ENCODE peak calls at places on chromosome 1, in four cellular contexts. L is activated CD8-positive, alpha-beta memory T cell treated with anti-CD3 and anti-CD28 coated beads for 1 hour; A is NCI-H1092; V is lung microvascular endothelial cell. Y is an unnamed sample.

GRCh38 chr1:209755926-209756607 is at the start of gene TRAF3IP3:
- DNase-seq in L (peak; percentile 52), A (no peak), V (no peak), Y (no peak)

GRCh38 chr1:193406901-193407300 is 220.5 kb upstream of the B3GALT2 start:
- DNase-seq in L (no peak), A (peak; percentile 44), V (peak; percentile 76), Y (peak; percentile 25)

GRCh38 chr1:25109527-25109926 is 122.8 kb downstream of the SYF2 start:
- DNase-seq in L (no peak), A (no peak), V (no peak), Y (no peak)

GRCh38 chr1:226325178-226325577 is 16.2 kb upstream of the LIN9 start:
- DNase-seq in L (no peak), A (no peak), V (no peak), Y (no peak)

GRCh38 chr1:231059566-231060193 is 19.6 kb upstream of the FAM89A start:
- DNase-seq in L (no peak), A (no peak), V (no peak), Y (no peak)

GRCh38 chr1:208486677-208487076 is 242.5 kb upstream of the PLXNA2 start:
- DNase-seq in L (no peak), A (no peak), V (no peak), Y (no peak)

GRCh38 chr1:156114101-156114918 is at the start of gene LMNA:
- DNase-seq in L (peak; percentile 58), A (peak; percentile 59), V (peak; percentile 94), Y (peak; percentile 78)

GRCh38 chr1:212683357-212683722 is 16.3 kb downstream of the BATF3 start:
- DNase-seq in L (no peak), A (no peak), V (no peak), Y (no peak)

GRCh38 chr1:30664103-30664755 is 59.2 kb downstream of the MATN1 start:
- DNase-seq in L (no peak), A (peak; percentile 81), V (no peak), Y (no peak)

GRCh38 chr1:116569776-116570357 is 959 bp downstream of the CD58 start:
- DNase-seq in L (peak; percentile 17), A (no peak), V (peak; percentile 61), Y (no peak)

GRCh38 chr1:157095091-157095490 is 4.5 kb downstream of the ETV3L start:
- DNase-seq in L (no peak), A (no peak), V (no peak), Y (no peak)

GRCh38 chr1:6603424-6603850 is 768 bp upstream of the KLHL21 start:
- DNase-seq in L (no peak), A (no peak), V (no peak), Y (no peak)

GRCh38 chr1:244254467-244254866 is 197.2 kb downstream of the ADSS2 start:
- DNase-seq in L (no peak), A (no peak), V (no peak), Y (no peak)

GRCh38 chr1:84770481-84770880 is 80.2 kb upstream of the SSX2IP start:
- DNase-seq in L (no peak), A (no peak), V (no peak), Y (no peak)

GRCh38 chr1:221886311-221887090 is 144.6 kb upstream of the DUSP10 start:
- DNase-seq in L (no peak), A (no peak), V (no peak), Y (no peak)

GRCh38 chr1:108601708-108602410 is 42.0 kb downstream of the EEIG2 start:
- DNase-seq in L (no peak), A (no peak), V (no peak), Y (no peak)

GRCh38 chr1:58293388-58293787 is 253.1 kb downstream of the OMA1 start:
- DNase-seq in L (no peak), A (no peak), V (no peak), Y (no peak)

GRCh38 chr1:4121293-4121684 is 221.2 kb upstream of the C1orf174 start:
- DNase-seq in L (no peak), A (no peak), V (no peak), Y (no peak)

GRCh38 chr1:108505766-108506075 is 54.2 kb upstream of the EEIG2 start:
- DNase-seq in L (no peak), A (no peak), V (no peak), Y (no peak)

GRCh38 chr1:17335821-17336718 is 28.1 kb downstream of the PADI4 start:
- DNase-seq in L (peak; percentile 49), A (peak; percentile 53), V (peak; percentile 68), Y (peak; percentile 7)

GRCh38 chr1:206589206-206589605 is 23.1 kb downstream of the EIF2D start:
- DNase-seq in L (no peak), A (no peak), V (no peak), Y (no peak)

GRCh38 chr1:85582687-85583354 is 2.3 kb downstream of the CCN1 start:
- DNase-seq in L (no peak), A (no peak), V (peak; percentile 57), Y (no peak)

GRCh38 chr1:235607284-235607683 is 42.3 kb downstream of the GNG4 start:
- DNase-seq in L (no peak), A (no peak), V (no peak), Y (no peak)

GRCh38 chr1:102045752-102046151 is 49.0 kb upstream of the OLFM3 start:
- DNase-seq in L (no peak), A (no peak), V (no peak), Y (no peak)

GRCh38 chr1:205922314-205922713 is 20.9 kb downstream of the SLC26A9 start:
- DNase-seq in L (no peak), A (no peak), V (no peak), Y (no peak)